ENCODE peak calls at places on chromosome 3, in eight cellular contexts. K, O, S, D, B, T, F and J are unnamed samples.

GRCh38 chr3:72196377-72196929 is 411.5 kb upstream of the PROK2 start:
- DNase-seq in B (no peak), T (no peak), K (no peak), O (no peak), F (no peak), S (no peak), D (no peak), J (no peak)

GRCh38 chr3:85005947-85006346 is 47.2 kb downstream of the CADM2 start:
- DNase-seq in O (no peak), F (no peak), D (no peak), B (no peak), S (no peak), K (no peak), T (no peak), J (no peak)

GRCh38 chr3:195139091-195139875 is 131.7 kb downstream of the XXYLT1 start:
- DNase-seq in S (no peak), D (peak; percentile 23), O (no peak), F (no peak), K (no peak), T (no peak), B (peak; percentile 84), J (no peak)

GRCh38 chr3:124606180-124606579 is 124.1 kb upstream of the UMPS start:
- DNase-seq in S (no peak), K (no peak), O (no peak), F (no peak), T (no peak), D (peak; percentile 86), B (no peak), J (no peak)

GRCh38 chr3:54349231-54349647 is 226.9 kb downstream of the CACNA2D3 start:
- DNase-seq in S (no peak), K (no peak), D (no peak), B (no peak), T (no peak), O (no peak), F (no peak), J (no peak)

GRCh38 chr3:33128706-33129105 is 14.9 kb downstream of the CRTAP start:
- DNase-seq in B (no peak), T (no peak), F (no peak), K (no peak), O (peak; percentile 8), S (peak; percentile 24), D (no peak), J (no peak)

GRCh38 chr3:124812291-124813265 is 74.6 kb downstream of the ITGB5 start:
- DNase-seq in F (no peak), K (peak; percentile 94), D (peak; percentile 94), T (peak; percentile 72), S (peak; percentile 99), B (no peak), O (peak; percentile 90), J (no peak)

GRCh38 chr3:196985298-196985697 is 16.7 kb upstream of the PIGZ start:
- DNase-seq in S (no peak), D (no peak), O (no peak), F (no peak), K (no peak), T (no peak), B (no peak), J (no peak)

GRCh38 chr3:186380622-186381380 is 18.8 kb upstream of the DGKG start:
- DNase-seq in O (no peak), K (no peak), T (no peak), D (peak; percentile 76), S (no peak), B (no peak), F (no peak), J (no peak)

GRCh38 chr3:27910456-27910855 is 188.3 kb upstream of the EOMES start:
- DNase-seq in K (no peak), D (no peak), B (no peak), F (no peak), T (no peak), S (peak; percentile 14), O (no peak), J (no peak)

GRCh38 chr3:27914199-27914598 is 192.1 kb upstream of the EOMES start:
- DNase-seq in K (no peak), S (peak; percentile 11), B (peak; percentile 27), O (no peak), F (no peak), T (no peak), D (no peak), J (no peak)
- TF ChIP-seq CTCF in K (no peak), S (peak; percentile 27), B (no peak), O (no peak), F (no peak), T (no peak), D (no peak), J (no peak)

GRCh38 chr3:62938583-62938982 is 63.4 kb upstream of the CADPS start:
- DNase-seq in K (no peak), F (no peak), D (no peak), O (no peak), S (no peak), B (no peak), T (no peak), J (no peak)
- TF ChIP-seq CTCF in K (no peak), F (no peak), D (no peak), O (no peak), S (no peak), B (no peak), T (no peak), J (no peak)

GRCh38 chr3:97738761-97739160 is 25.8 kb upstream of the ARL6 start:
- DNase-seq in S (no peak), O (no peak), D (no peak), K (no peak), T (no peak), B (no peak), F (no peak), J (no peak)

GRCh38 chr3:97742036-97742435 is 22.5 kb upstream of the ARL6 start:
- DNase-seq in K (no peak), O (no peak), F (no peak), D (no peak), T (no peak), B (no peak), S (no peak), J (no peak)

GRCh38 chr3:97736928-97737327 is 27.6 kb upstream of the ARL6 start:
- DNase-seq in T (no peak), S (no peak), D (no peak), K (no peak), O (no peak), B (no peak), F (no peak), J (no peak)
- TF ChIP-seq CTCF in T (no peak), S (no peak), D (no peak), K (no peak), O (no peak), B (no peak), F (no peak), J (no peak)

GRCh38 chr3:52481819-52482521 is 13.2 kb upstream of the STAB1 start:
- DNase-seq in D (no peak), F (no peak), O (no peak), K (no peak), S (no peak), B (no peak), T (peak; percentile 33), J (peak; percentile 80)
- TF ChIP-seq CTCF in D (peak; percentile 9), F (peak; percentile 48), O (no peak), K (peak; percentile 45), S (peak; percentile 43), B (peak; percentile 38), T (peak; percentile 35), J (peak; percentile 88)

DNA sequence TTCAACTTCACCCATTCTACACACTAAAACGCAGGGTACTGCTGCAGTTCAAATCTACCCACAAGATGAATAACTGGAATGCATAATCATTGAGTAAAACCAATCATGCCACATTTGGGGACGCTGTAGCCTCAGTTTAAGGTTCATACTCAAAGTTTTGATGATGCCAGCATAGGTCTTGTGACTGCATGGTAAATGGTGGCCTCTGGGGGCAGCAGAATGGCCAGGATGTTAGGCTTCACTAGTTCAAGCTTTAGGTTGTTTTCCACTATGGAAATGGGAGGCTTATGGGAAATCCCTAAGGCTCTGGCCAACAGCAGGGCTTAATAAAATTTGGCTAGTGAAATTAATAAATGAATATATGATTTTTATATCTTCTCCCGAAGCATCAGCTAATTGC is 104.3 kb upstream of the TSC22D2 start:
- DNase-seq in F (no peak), B (peak; percentile 31), D (no peak), K (no peak), S (no peak), O (no peak), T (no peak), J (peak; percentile 11)
- TF ChIP-seq CTCF in F (peak; percentile 40), B (peak; percentile 35), D (no peak), K (no peak), S (peak; percentile 11), O (no peak), T (no peak), J (peak; percentile 40)

GRCh38 chr3:52827441-52827840 is 3.0 kb downstream of the ITIH4 start:
- DNase-seq in B (no peak), T (no peak), K (no peak), D (no peak), O (no peak), F (no peak), S (peak; percentile 10), J (no peak)

GRCh38 chr3:52829482-52829881 is 990 bp downstream of the ITIH4 start:
- DNase-seq in D (no peak), F (no peak), O (no peak), B (no peak), T (no peak), S (no peak), K (no peak), J (no peak)

GRCh38 chr3:52829906-52830463 is 487 bp downstream of the ITIH4 start:
- DNase-seq in D (no peak), B (no peak), S (no peak), K (no peak), O (no peak), T (no peak), F (no peak), J (no peak)

GRCh38 chr3:52830535-52831258 is at the start of gene ITIH4:
- DNase-seq in T (no peak), O (no peak), F (no peak), D (no peak), S (no peak), B (no peak), K (no peak), J (no peak)

GRCh38 chr3:52827866-52828376 is 2.6 kb downstream of the ITIH4 start:
- DNase-seq in K (no peak), T (no peak), O (no peak), S (no peak), D (no peak), B (no peak), F (no peak), J (peak; percentile 16)
- TF ChIP-seq CTCF in K (no peak), T (no peak), O (no peak), S (no peak), D (no peak), B (no peak), F (peak; percentile 36), J (no peak)